ENCODE peak calls at places on chromosomes 2 and 18, in four cellular contexts. Z, J, G and K are unnamed samples.

GRCh38 chr18:70329076-70329475 is 40.2 kb downstream of the SOCS6 start:
- DNase-seq in Z (no peak), J (no peak), G (no peak), K (no peak)

GRCh38 chr2:98761267-98761781 is 30.4 kb upstream of the MGAT4A start:
- DNase-seq in Z (no peak), J (peak; percentile 71), G (peak; percentile 12), K (no peak)

GRCh38 chr2:88500691-88501090 is 48.2 kb upstream of the FOXI3 start:
- DNase-seq in Z (no peak), J (no peak), G (no peak), K (no peak)

GRCh38 chr18:36680042-36680441 is 148.8 kb downstream of the TPGS2 start:
- DNase-seq in Z (no peak), J (no peak), G (no peak), K (no peak)

GRCh38 chr18:60047556-60047955 is 147.8 kb downstream of the PMAIP1 start:
- DNase-seq in Z (no peak), J (no peak), G (no peak), K (no peak)

GRCh38 chr2:85278361-85278760 is 49.4 kb downstream of the TGOLN2 start:
- DNase-seq in Z (no peak), J (no peak), G (no peak), K (no peak)

GRCh38 chr2:102591646-102592045 is 27.7 kb upstream of the SLC9A2 start:
- DNase-seq in Z (no peak), J (no peak), G (no peak), K (no peak)

GRCh38 chr2:9144617-9145016 is 62.0 kb upstream of the ASAP2 start:
- DNase-seq in Z (no peak), J (no peak), G (no peak), K (no peak)

GRCh38 chr2:148362144-148362796 is 282.3 kb upstream of the EPC2 start:
- DNase-seq in Z (no peak), J (no peak), G (no peak), K (no peak)

GRCh38 chr2:157327200-157327599 is 1.6 kb upstream of the ERMN start:
- DNase-seq in Z (no peak), J (no peak), G (no peak), K (no peak)

GRCh38 chr2:46893231-46893943 is 22.2 kb downstream of the MCFD2 start:
- DNase-seq in Z (no peak), J (no peak), G (no peak), K (no peak)

GRCh38 chr2:63861220-63861822 is 19.6 kb downstream of the UGP2 start:
- DNase-seq in Z (peak; percentile 37), J (peak; percentile 65), G (peak; percentile 62), K (no peak)

GRCh38 chr2:237055386-237056095 is 30.1 kb upstream of the COPS8 start:
- DNase-seq in Z (no peak), J (no peak), G (no peak), K (no peak)

GRCh38 chr18:54173980-54174611 is 50.4 kb downstream of the MBD2 start:
- DNase-seq in Z (no peak), J (no peak), G (no peak), K (no peak)

GRCh38 chr18:7902399-7902839 is 335.3 kb downstream of the PTPRM start:
- DNase-seq in Z (no peak), J (no peak), G (no peak), K (no peak)

GRCh38 chr2:189421644-189422043 is 19.6 kb upstream of the WDR75 start:
- DNase-seq in Z (no peak), J (no peak), G (no peak), K (peak; percentile 21)

GRCh38 chr18:48136051-48136543 is 205.6 kb upstream of the SMAD2 start:
- DNase-seq in Z (no peak), J (no peak), G (no peak), K (no peak)

GRCh38 chr18:59954241-59954640 is 54.4 kb downstream of the PMAIP1 start:
- DNase-seq in Z (no peak), J (no peak), G (no peak), K (no peak)